ENCODE peak calls at places on chromosomes 2 and 18, in eight cellular contexts. One of them, this sample, is unnamed.

GRCh38 chr2:10048501-10049171 is 5.3 kb downstream of the KLF11 start:
- DNase-seq in right cardiac atrium: no peak
- DNase-seq in NCI-H1436 treated with DMSO at 0.1 percent for 48 hours: no peak
- DNase-seq in DMS153: no peak
- DNase-seq in amniotic stem cell: peak
- DNase-seq in activated naive CD4-positive, alpha-beta T cell: no peak
- DNase-seq in brain microvascular endothelial cell: peak
- DNase-seq in progenitor cell of endocrine pancreas: no peak
- DNase-seq in this sample: peak

GRCh38 chr2:69957970-69958369 is 3.5 kb downstream of the ASPRV1 start:
- DNase-seq in NCI-H1436 treated with DMSO at 0.1 percent for 48 hours: no peak
- DNase-seq in progenitor cell of endocrine pancreas: no peak
- DNase-seq in right cardiac atrium: no peak
- DNase-seq in DMS153: no peak
- DNase-seq in brain microvascular endothelial cell: no peak
- DNase-seq in amniotic stem cell: no peak
- DNase-seq in activated naive CD4-positive, alpha-beta T cell: no peak
- DNase-seq in this sample: no peak

GRCh38 chr2:240236217-240237111 is 96.0 kb upstream of the OTOS start:
- DNase-seq in activated naive CD4-positive, alpha-beta T cell: no peak
- DNase-seq in amniotic stem cell: no peak
- DNase-seq in DMS153: peak
- DNase-seq in right cardiac atrium: peak
- DNase-seq in progenitor cell of endocrine pancreas: peak
- DNase-seq in brain microvascular endothelial cell: no peak
- DNase-seq in NCI-H1436 treated with DMSO at 0.1 percent for 48 hours: no peak
- DNase-seq in this sample: peak

GRCh38 chr2:67945976-67946375 is 116.8 kb downstream of the C1D start:
- DNase-seq in amniotic stem cell: no peak
- DNase-seq in brain microvascular endothelial cell: no peak
- DNase-seq in activated naive CD4-positive, alpha-beta T cell: no peak
- DNase-seq in progenitor cell of endocrine pancreas: no peak
- DNase-seq in DMS153: no peak
- DNase-seq in NCI-H1436 treated with DMSO at 0.1 percent for 48 hours: no peak
- DNase-seq in right cardiac atrium: no peak
- DNase-seq in this sample: no peak

GRCh38 chr18:57087985-57088384 is 58.9 kb upstream of the BOD1L2 start:
- DNase-seq in activated naive CD4-positive, alpha-beta T cell: no peak
- DNase-seq in DMS153: no peak
- DNase-seq in brain microvascular endothelial cell: no peak
- DNase-seq in NCI-H1436 treated with DMSO at 0.1 percent for 48 hours: no peak
- DNase-seq in progenitor cell of endocrine pancreas: no peak
- DNase-seq in amniotic stem cell: no peak
- DNase-seq in right cardiac atrium: no peak
- DNase-seq in this sample: no peak

GRCh38 chr2:197452754-197453122 is 614 bp upstream of the COQ10B start:
- DNase-seq in amniotic stem cell: no peak
- DNase-seq in progenitor cell of endocrine pancreas: no peak
- DNase-seq in NCI-H1436 treated with DMSO at 0.1 percent for 48 hours: no peak
- DNase-seq in activated naive CD4-positive, alpha-beta T cell: no peak
- DNase-seq in brain microvascular endothelial cell: no peak
- DNase-seq in DMS153: no peak
- DNase-seq in right cardiac atrium: no peak
- DNase-seq in this sample: no peak

GRCh38 chr2:41910126-41910525 is 137.7 kb upstream of the PKDCC start:
- DNase-seq in brain microvascular endothelial cell: peak
- DNase-seq in activated naive CD4-positive, alpha-beta T cell: no peak
- DNase-seq in NCI-H1436 treated with DMSO at 0.1 percent for 48 hours: no peak
- DNase-seq in progenitor cell of endocrine pancreas: no peak
- DNase-seq in DMS153: no peak
- DNase-seq in right cardiac atrium: no peak
- DNase-seq in amniotic stem cell: no peak
- DNase-seq in this sample: no peak

GRCh38 chr2:236574424-236575145 is 5.0 kb downstream of the ACKR3 start:
- DNase-seq in progenitor cell of endocrine pancreas: no peak
- DNase-seq in activated naive CD4-positive, alpha-beta T cell: no peak
- DNase-seq in NCI-H1436 treated with DMSO at 0.1 percent for 48 hours: no peak
- DNase-seq in amniotic stem cell: no peak
- DNase-seq in DMS153: no peak
- DNase-seq in right cardiac atrium: no peak
- DNase-seq in brain microvascular endothelial cell: no peak
- DNase-seq in this sample: no peak

GRCh38 chr2:237754182-237754581 is 44.4 kb upstream of the RBM44 start:
- DNase-seq in right cardiac atrium: no peak
- DNase-seq in amniotic stem cell: no peak
- DNase-seq in activated naive CD4-positive, alpha-beta T cell: no peak
- DNase-seq in brain microvascular endothelial cell: peak
- DNase-seq in NCI-H1436 treated with DMSO at 0.1 percent for 48 hours: no peak
- DNase-seq in DMS153: no peak
- DNase-seq in progenitor cell of endocrine pancreas: no peak
- DNase-seq in this sample: no peak

GRCh38 chr2:237297421-237298155 is 116.4 kb downstream of the COL6A3 start:
- DNase-seq in progenitor cell of endocrine pancreas: no peak
- DNase-seq in activated naive CD4-positive, alpha-beta T cell: no peak
- DNase-seq in amniotic stem cell: no peak
- DNase-seq in DMS153: no peak
- DNase-seq in NCI-H1436 treated with DMSO at 0.1 percent for 48 hours: no peak
- DNase-seq in brain microvascular endothelial cell: no peak
- DNase-seq in right cardiac atrium: no peak
- DNase-seq in this sample: no peak

GRCh38 chr2:16625759-16626158 is 39.9 kb downstream of the CYRIA start:
- DNase-seq in activated naive CD4-positive, alpha-beta T cell: no peak
- DNase-seq in DMS153: no peak
- DNase-seq in right cardiac atrium: no peak
- DNase-seq in progenitor cell of endocrine pancreas: no peak
- DNase-seq in NCI-H1436 treated with DMSO at 0.1 percent for 48 hours: no peak
- DNase-seq in amniotic stem cell: no peak
- DNase-seq in brain microvascular endothelial cell: no peak
- DNase-seq in this sample: no peak

This sample was measured in ovary.